ENCODE peak calls at places on chromosomes 6 and 20, in four cellular contexts. One of them, this sample, is unnamed. For H3K4me1, the result is how much of the 10 kb centered on the place peaks cover.

GRCh38 chr20:57934007-57934805 is 224.4 kb upstream of the PMEPA1 start:
- DNase-seq in ovary: no peak
- DNase-seq in esophagus muscularis mucosa: no peak
- DNase-seq in A549: no peak
- DNase-seq in this sample: no peak

GRCh38 chr6:42225419-42225818 is 7.8 kb upstream of the MRPS10 start:
- DNase-seq in ovary: no peak
- DNase-seq in esophagus muscularis mucosa: no peak
- DNase-seq in A549: no peak
- DNase-seq in this sample: no peak

GRCh38 chr20:17225891-17226409 is 890 bp upstream of the PCSK2 start:
- DNase-seq in ovary: peak
- DNase-seq in esophagus muscularis mucosa: no peak
- DNase-seq in A549: no peak
- DNase-seq in this sample: peak

GRCh38 chr6:10429638-10430427 is 15.0 kb upstream of the TFAP2A start:
- DNase-seq in ovary: no peak
- DNase-seq in esophagus muscularis mucosa: peak
- DNase-seq in A549: no peak
- DNase-seq in this sample: no peak

GRCh38 chr6:41691426-41692079 is 43.9 kb downstream of the TFEB start:
- DNase-seq in ovary: no peak
- DNase-seq in esophagus muscularis mucosa: no peak
- DNase-seq in A549: no peak
- DNase-seq in this sample: no peak

GRCh38 chr20:3933126-3933684 is 44.0 kb downstream of the PANK2 start:
- DNase-seq in ovary: no peak
- DNase-seq in esophagus muscularis mucosa: no peak
- DNase-seq in A549: no peak
- DNase-seq in this sample: no peak

GRCh38 chr6:106906227-106906626 is 68.3 kb downstream of the CD24 start:
- DNase-seq in ovary: no peak
- DNase-seq in esophagus muscularis mucosa: no peak
- DNase-seq in A549: no peak
- DNase-seq in this sample: no peak

GRCh38 chr6:89689732-89690131 is 51.2 kb upstream of the LYRM2 start:
- DNase-seq in ovary: no peak
- DNase-seq in esophagus muscularis mucosa: no peak
- DNase-seq in A549: no peak
- DNase-seq in this sample: no peak

GRCh38 chr6:22848121-22848520 is 278.8 kb downstream of the HDGFL1 start:
- DNase-seq in ovary: no peak
- DNase-seq in esophagus muscularis mucosa: no peak
- DNase-seq in A549: no peak
- DNase-seq in this sample: no peak

GRCh38 chr6:48032156-48032555 is 78.8 kb downstream of the PTCHD4 start:
- DNase-seq in ovary: no peak
- DNase-seq in esophagus muscularis mucosa: no peak
- DNase-seq in A549: no peak
- DNase-seq in this sample: no peak

GRCh38 chr6:28634758-28635546 is 109.3 kb downstream of the GPX5 start:
- DNase-seq in ovary: no peak
- DNase-seq in esophagus muscularis mucosa: no peak
- DNase-seq in A549: peak
- DNase-seq in this sample: peak

GRCh38 chr6:39357998-39358686 is 35.6 kb upstream of the KCNK16 start:
- DNase-seq in ovary: peak
- DNase-seq in esophagus muscularis mucosa: no peak
- DNase-seq in A549: no peak
- DNase-seq in this sample: peak

GRCh38 chr6:117008618-117009017 is 131.6 kb downstream of the RFX6 start:
- DNase-seq in ovary: no peak
- DNase-seq in esophagus muscularis mucosa: no peak
- DNase-seq in A549: no peak
- DNase-seq in this sample: no peak

GRCh38 chr6:41028618-41029486 is 10.2 kb downstream of the UNC5CL start:
- DNase-seq in ovary: no peak
- DNase-seq in esophagus muscularis mucosa: no peak
- DNase-seq in A549: no peak
- DNase-seq in this sample: no peak

GRCh38 chr6:54695815-54696214 is 150.8 kb upstream of the FAM83B start:
- DNase-seq in ovary: no peak
- DNase-seq in esophagus muscularis mucosa: no peak
- DNase-seq in A549: no peak
- DNase-seq in this sample: no peak

GRCh38 chr6:133768656-133769295 is 120.1 kb upstream of the TCF21 start:
- DNase-seq in ovary: peak
- DNase-seq in esophagus muscularis mucosa: no peak
- DNase-seq in A549: no peak
- DNase-seq in this sample: peak

GRCh38 chr20:35729283-35729807 is 12.7 kb downstream of the RBM39 start:
- DNase-seq in ovary: no peak
- DNase-seq in esophagus muscularis mucosa: no peak
- DNase-seq in A549: no peak
- DNase-seq in this sample: no peak

GRCh38 chr6:152298055-152298647 is 339.0 kb downstream of the SYNE1 start:
- DNase-seq in ovary: no peak
- DNase-seq in esophagus muscularis mucosa: no peak
- DNase-seq in A549: no peak
- DNase-seq in this sample: no peak

GRCh38 chr6:112247275-112247674 is 7.1 kb downstream of the LAMA4 start:
- DNase-seq in ovary: no peak
- DNase-seq in esophagus muscularis mucosa: no peak
- DNase-seq in A549: no peak
- DNase-seq in this sample: no peak

GRCh38 chr20:44089987-44090674 is 96.9 kb downstream of the JPH2 start:
- DNase-seq in ovary: no peak
- DNase-seq in esophagus muscularis mucosa: no peak
- DNase-seq in A549: peak
- DNase-seq in this sample: no peak

GRCh38 chr20:63680857-63681608 is 15.4 kb upstream of the TNFRSF6B start:
- DNase-seq in ovary: no peak
- DNase-seq in esophagus muscularis mucosa: no peak
- DNase-seq in A549: no peak
- DNase-seq in this sample: no peak

GRCh38 chr20:63680427-63680826 is 16.0 kb upstream of the TNFRSF6B start:
- DNase-seq in ovary: no peak
- DNase-seq in esophagus muscularis mucosa: no peak
- DNase-seq in A549: no peak
- DNase-seq in this sample: no peak

GRCh38 chr20:63679799-63680305 is 16.6 kb upstream of the TNFRSF6B start:
- DNase-seq in ovary: no peak
- DNase-seq in esophagus muscularis mucosa: no peak
- DNase-seq in A549: no peak
- DNase-seq in this sample: no peak

GRCh38 chr20:63681609-63682142 is 14.8 kb upstream of the TNFRSF6B start:
- DNase-seq in ovary: no peak
- DNase-seq in esophagus muscularis mucosa: no peak
- DNase-seq in A549: no peak
- DNase-seq in this sample: no peak

GRCh38 chr20:63682384-63683139 is 13.9 kb upstream of the TNFRSF6B start:
- DNase-seq in ovary: peak
- DNase-seq in esophagus muscularis mucosa: no peak
- DNase-seq in A549: peak
- DNase-seq in this sample: peak
- TF ChIP-seq POLR2A in ovary: no peak
- TF ChIP-seq POLR2A in esophagus muscularis mucosa: no peak
- TF ChIP-seq POLR2A in A549: peak
- TF ChIP-seq POLR2A in this sample: no peak

DNA sequence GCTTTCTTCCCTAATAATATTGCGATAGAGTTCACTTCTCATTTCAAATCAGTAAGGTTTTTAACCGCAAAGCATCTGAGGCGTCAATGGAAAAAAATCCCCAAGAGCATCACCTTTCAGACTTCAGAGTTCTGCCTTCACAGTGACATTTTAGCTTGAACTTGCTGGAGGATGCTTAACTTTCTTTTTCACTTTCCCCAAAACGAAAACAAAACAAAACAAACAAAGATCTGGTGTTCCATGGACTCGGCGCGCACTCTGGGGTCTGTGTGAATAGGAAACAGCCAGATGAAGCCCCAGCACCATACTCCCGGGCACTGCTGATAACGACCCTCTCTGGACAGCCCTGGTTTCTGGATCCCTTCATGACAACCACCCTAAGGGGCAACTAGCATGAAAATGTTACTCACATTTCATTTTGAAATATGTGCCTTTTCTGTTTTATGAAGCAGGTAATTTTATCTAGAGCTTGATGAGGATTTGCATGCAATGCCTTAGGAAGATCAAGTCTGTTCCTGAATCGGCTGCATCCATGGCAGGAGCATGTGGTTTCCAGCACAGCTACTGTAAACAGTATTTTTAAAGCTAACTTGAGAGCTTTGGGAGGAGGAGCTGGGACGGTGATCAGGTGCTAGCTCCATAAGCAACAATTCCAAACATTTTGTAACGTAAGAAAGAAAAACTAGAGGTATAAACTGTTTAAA is 44.5 kb downstream of the RAMACL start:
- DNase-seq in ovary: no peak
- DNase-seq in esophagus muscularis mucosa: no peak
- DNase-seq in A549: no peak
- DNase-seq in this sample: peak
- H3K4me1 ChIP-seq in ovary: under half
- H3K4me1 ChIP-seq in esophagus muscularis mucosa: under half
- H3K4me1 ChIP-seq in A549: under half
- H3K4me1 ChIP-seq in this sample: under half

GRCh38 chr20:10710995-10711775 is 37.4 kb upstream of the JAG1 start:
- DNase-seq in ovary: no peak
- DNase-seq in esophagus muscularis mucosa: no peak
- DNase-seq in A549: peak
- DNase-seq in this sample: no peak
- TF ChIP-seq POLR2A in ovary: no peak
- TF ChIP-seq POLR2A in esophagus muscularis mucosa: no peak
- TF ChIP-seq POLR2A in A549: no peak
- TF ChIP-seq POLR2A in this sample: no peak

GRCh38 chr6:149433405-149433804 is 33.3 kb downstream of the SUMO4 start:
- DNase-seq in ovary: no peak
- DNase-seq in esophagus muscularis mucosa: no peak
- DNase-seq in A549: no peak
- DNase-seq in this sample: no peak

GRCh38 chr6:149436647-149437046 is 36.6 kb downstream of the SUMO4 start:
- DNase-seq in ovary: no peak
- DNase-seq in esophagus muscularis mucosa: no peak
- DNase-seq in A549: no peak
- DNase-seq in this sample: no peak

GRCh38 chr6:149431905-149432775 is 32.1 kb downstream of the SUMO4 start:
- DNase-seq in ovary: peak
- DNase-seq in esophagus muscularis mucosa: peak
- DNase-seq in A549: peak
- DNase-seq in this sample: peak

GRCh38 chr6:149435919-149436586 is 36.0 kb downstream of the SUMO4 start:
- DNase-seq in ovary: no peak
- DNase-seq in esophagus muscularis mucosa: no peak
- DNase-seq in A549: no peak
- DNase-seq in this sample: no peak

DNA sequence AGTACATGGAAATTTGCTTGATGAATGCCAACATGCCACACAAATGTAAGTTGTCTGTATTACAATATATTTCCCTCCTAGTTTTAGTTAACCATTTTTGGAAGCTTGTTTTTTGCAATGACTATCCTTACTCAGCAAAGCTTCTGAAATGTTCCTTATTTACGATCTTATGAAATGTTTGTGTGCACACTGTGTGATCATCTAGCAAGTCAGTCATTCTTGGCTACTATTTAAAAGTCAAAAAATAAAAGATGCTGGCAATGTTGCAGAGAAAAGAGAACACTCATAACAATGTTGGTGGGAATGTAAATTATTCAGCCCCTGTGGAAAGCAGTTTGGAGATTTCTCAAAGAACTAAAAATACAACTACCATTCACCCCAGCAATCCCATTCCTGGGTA is 33.8 kb downstream of the SUMO4 start:
- DNase-seq in ovary: no peak
- DNase-seq in esophagus muscularis mucosa: no peak
- DNase-seq in A549: no peak
- DNase-seq in this sample: no peak
- H3K4me1 ChIP-seq in ovary: under half
- H3K4me1 ChIP-seq in esophagus muscularis mucosa: under half
- H3K4me1 ChIP-seq in A549: under half
- H3K4me1 ChIP-seq in this sample: under half

This sample was measured in thyroid gland.